ENCODE peak calls at places on chromosomes 1 and 21, in nine cellular contexts. A is A172; E is bronchial epithelial cell; T is CD8-positive, alpha-beta T cell; H is dorsolateral prefrontal cortex; Z is activated naive CD4-positive, alpha-beta T cell; J is heart right ventricle; M is CD4-positive, alpha-beta memory T cell; P is A549. I is an unnamed sample.

GRCh38 chr1:86708923-86709322 is 4.5 kb downstream of the SH3GLB1 start:
- DNase-seq in A (no peak), E (peak; percentile 20), T (no peak), H (no peak), Z (no peak), J (no peak), M (no peak), P (no peak), I (no peak)

GRCh38 chr1:117237701-117238413 is 27.1 kb upstream of the VTCN1 start:
- DNase-seq in A (peak; percentile 10), E (peak; percentile 75), T (no peak), H (no peak), Z (no peak), J (no peak), M (no peak), P (no peak), I (peak; percentile 16)

GRCh38 chr1:145918992-145919939 is 749 bp upstream of the PEX11B start:
- DNase-seq in A (peak; percentile 90), E (peak; percentile 27), T (no peak), H (peak; percentile 62), Z (no peak), J (peak; percentile 57), M (no peak), P (peak; percentile 53), I (peak; percentile 30)

GRCh38 chr1:2001773-2002411 is 1.7 kb downstream of the CFAP74 start:
- DNase-seq in A (no peak), E (peak; percentile 25), T (no peak), H (no peak), Z (no peak), J (no peak), M (no peak), P (no peak), I (no peak)

GRCh38 chr1:21543598-21543997 is 34.4 kb downstream of the ALPL start:
- DNase-seq in A (no peak), E (no peak), T (no peak), H (no peak), Z (no peak), J (no peak), M (no peak), P (no peak), I (no peak)

GRCh38 chr1:172662464-172663109 is 3.7 kb downstream of the FASLG start:
- DNase-seq in A (peak; percentile 51), E (peak; percentile 68), T (peak; percentile 81), H (no peak), Z (peak; percentile 66), J (peak; percentile 39), M (peak; percentile 82), P (no peak), I (no peak)

GRCh38 chr1:101196668-101197067 is 40.2 kb upstream of the S1PR1 start:
- DNase-seq in A (no peak), E (no peak), T (no peak), H (no peak), Z (no peak), J (no peak), M (no peak), P (no peak), I (no peak)

GRCh38 chr1:59295603-59296002 is 1.3 kb upstream of the FGGY start:
- DNase-seq in A (no peak), E (no peak), T (no peak), H (no peak), Z (no peak), J (no peak), M (no peak), P (no peak), I (no peak)

GRCh38 chr1:193264313-193265065 is 78.1 kb upstream of the B3GALT2 start:
- DNase-seq in A (no peak), E (no peak), T (no peak), H (no peak), Z (no peak), J (no peak), M (no peak), P (no peak), I (no peak)

GRCh38 chr1:9687876-9688582 is 36.5 kb downstream of the PIK3CD start:
- DNase-seq in A (no peak), E (no peak), T (no peak), H (no peak), Z (no peak), J (no peak), M (no peak), P (no peak), I (no peak)

GRCh38 chr1:178465011-178465410 is 31.8 kb downstream of the CLEC20A start:
- DNase-seq in A (no peak), E (peak; percentile 81), T (no peak), H (no peak), Z (no peak), J (no peak), M (no peak), P (no peak), I (peak; percentile 22)

GRCh38 chr1:40592107-40592773 is 60.8 kb downstream of the ZNF684 start:
- DNase-seq in A (peak; percentile 38), E (peak; percentile 72), T (no peak), H (no peak), Z (no peak), J (no peak), M (no peak), P (no peak), I (peak; percentile 19)

GRCh38 chr1:24502168-24503002 is at the start of gene RCAN3:
- DNase-seq in A (peak; percentile 59), E (peak; percentile 76), T (peak; percentile 78), H (peak; percentile 56), Z (peak; percentile 85), J (peak; percentile 89), M (peak; percentile 90), P (peak; percentile 87), I (peak; percentile 51)

GRCh38 chr1:154501423-154502065 is 475 bp upstream of the TDRD10 start:
- DNase-seq in A (no peak), E (no peak), T (no peak), H (no peak), Z (no peak), J (peak; percentile 74), M (no peak), P (no peak), I (no peak)

GRCh38 chr1:54107131-54107530 is 45.7 kb downstream of the CDCP2 start:
- DNase-seq in A (peak; percentile 39), E (no peak), T (no peak), H (no peak), Z (no peak), J (no peak), M (no peak), P (no peak), I (no peak)

GRCh38 chr1:224513787-224514209 is 79.2 kb upstream of the WDR26 start:
- DNase-seq in A (peak; percentile 86), E (peak; percentile 49), T (peak; percentile 79), H (peak; percentile 78), Z (peak; percentile 80), J (peak; percentile 87), M (peak; percentile 79), P (peak; percentile 90), I (peak; percentile 63)

GRCh38 chr1:64495878-64496277 is 25.9 kb downstream of the CACHD1 start:
- DNase-seq in A (no peak), E (no peak), T (no peak), H (no peak), Z (no peak), J (no peak), M (no peak), P (no peak), I (no peak)

GRCh38 chr1:3313579-3313955 is 140.9 kb upstream of the ARHGEF16 start:
- DNase-seq in A (peak; percentile 80), E (no peak), T (no peak), H (peak; percentile 75), Z (no peak), J (peak; percentile 87), M (no peak), P (no peak), I (peak; percentile 94)

GRCh38 chr1:243433737-243434370 is 178.0 kb downstream of the SDCCAG8 start:
- DNase-seq in A (no peak), E (no peak), T (no peak), H (no peak), Z (no peak), J (no peak), M (no peak), P (no peak), I (no peak)

GRCh38 chr1:74689800-74690696 is 16.5 kb upstream of the ERICH3 start:
- DNase-seq in A (peak; percentile 7), E (peak; percentile 65), T (peak; percentile 4), H (no peak), Z (no peak), J (no peak), M (peak; percentile 45), P (no peak), I (peak; percentile 41)

GRCh38 chr21:35150562-35151226 is 101.6 kb upstream of the RUNX1 start:
- DNase-seq in A (peak; percentile 76), E (peak; percentile 68), T (no peak), H (no peak), Z (no peak), J (no peak), M (no peak), P (no peak), I (peak; percentile 28)

GRCh38 chr1:3474421-3474820 is 20.0 kb downstream of the ARHGEF16 start:
- DNase-seq in A (no peak), E (no peak), T (no peak), H (no peak), Z (no peak), J (no peak), M (no peak), P (no peak), I (no peak)

GRCh38 chr21:36535618-36536241 is 55.8 kb upstream of the CLDN14 start:
- DNase-seq in A (no peak), E (no peak), T (no peak), H (no peak), Z (no peak), J (no peak), M (no peak), P (no peak), I (no peak)

GRCh38 chr1:19010995-19011696 is 54.7 kb upstream of the IFFO2 start:
- DNase-seq in A (peak; percentile 94), E (peak; percentile 98), T (peak; percentile 51), H (peak; percentile 67), Z (peak; percentile 69), J (peak; percentile 35), M (peak; percentile 46), P (peak; percentile 69), I (peak; percentile 99)

GRCh38 chr1:107829083-107829771 is 135.8 kb downstream of the VAV3 start:
- DNase-seq in A (peak; percentile 16), E (no peak), T (no peak), H (no peak), Z (no peak), J (no peak), M (peak; percentile 14), P (no peak), I (no peak)

GRCh38 chr1:25581764-25582163 is 34.8 kb upstream of the MAN1C1 start:
- DNase-seq in A (no peak), E (no peak), T (no peak), H (no peak), Z (no peak), J (no peak), M (no peak), P (no peak), I (no peak)

GRCh38 chr21:34229361-34229760 is 134.4 kb upstream of the KCNE2 start:
- DNase-seq in A (no peak), E (no peak), T (no peak), H (no peak), Z (no peak), J (no peak), M (no peak), P (no peak), I (no peak)

GRCh38 chr21:15080504-15080903 is 15.7 kb upstream of the NRIP1 start:
- DNase-seq in A (no peak), E (no peak), T (no peak), H (no peak), Z (no peak), J (no peak), M (no peak), P (no peak), I (no peak)

GRCh38 chr1:11176081-11176706 is 13.0 kb upstream of the ANGPTL7 start:
- DNase-seq in A (peak; percentile 79), E (no peak), T (no peak), H (no peak), Z (no peak), J (peak; percentile 26), M (no peak), P (no peak), I (no peak)

GRCh38 chr1:182484531-182485257 is 34.7 kb downstream of the RGSL1 start:
- DNase-seq in A (no peak), E (peak; percentile 11), T (no peak), H (no peak), Z (no peak), J (no peak), M (no peak), P (no peak), I (no peak)

GRCh38 chr1:21292503-21292990 is 2.3 kb upstream of the ECE1 start:
- DNase-seq in A (no peak), E (no peak), T (no peak), H (no peak), Z (no peak), J (no peak), M (no peak), P (no peak), I (no peak)